ENCODE peak calls at places on chromosomes 7 and 10, in seven cellular contexts. P is body of pancreas, E is fibroblast of lung, I is tibial artery, K is sigmoid colon, A is colonic mucosa, R is hepatocyte. T is an unnamed sample. For H3K4me1, the result is how much of the 10 kb centered on the place peaks cover.

GRCh38 chr7:150380463-150380862 is 1.3 kb downstream of the ZNF775 start:
- DNase-seq in P (no peak), E (no peak), I (no peak), K (peak), A (no peak), R (no peak), T (no peak)

GRCh38 chr10:11612004-11613001 is 853 bp upstream of the USP6NL start:
- DNase-seq in P (peak), E (peak), I (no peak), K (no peak), A (peak), R (peak), T (peak)

GRCh38 chr7:103127006-103127405 is 21.9 kb downstream of the NAPEPLD start:
- DNase-seq in P (no peak), E (no peak), I (no peak), K (no peak), A (no peak), R (no peak), T (no peak)

GRCh38 chr7:66930341-66930740 is 9.3 kb downstream of the TMEM248 start:
- DNase-seq in P (no peak), E (peak), I (no peak), K (no peak), A (no peak), R (peak), T (peak)

GRCh38 chr10:96616961-96617360 is 30.1 kb upstream of the TM9SF3 start:
- DNase-seq in P (no peak), E (no peak), I (no peak), K (no peak), A (no peak), R (no peak), T (no peak)

GRCh38 chr10:118590334-118590733 is 5.1 kb downstream of the PRLHR start:
- DNase-seq in P (peak), E (peak), I (no peak), K (no peak), A (no peak), R (no peak), T (peak)

GRCh38 chr10:71516890-71517289 is 120.2 kb downstream of the CDH23 start:
- DNase-seq in P (no peak), E (no peak), I (no peak), K (no peak), A (no peak), R (no peak), T (no peak)

GRCh38 chr10:86613096-86613495 is 41.3 kb upstream of the OPN4 start:
- DNase-seq in P (no peak), E (no peak), I (no peak), K (no peak), A (no peak), R (no peak), T (no peak)

GRCh38 chr7:100655908-100656674 is at the start of gene ACTL6B:
- DNase-seq in P (peak), E (no peak), I (peak), K (no peak), A (peak), R (peak), T (no peak)

GRCh38 chr7:146635200-146636032 is 518.8 kb downstream of the CNTNAP2 start:
- DNase-seq in P (no peak), E (no peak), I (no peak), K (no peak), A (no peak), R (peak), T (no peak)

GRCh38 chr7:75688200-75689136 is 50.3 kb downstream of the HIP1 start:
- DNase-seq in P (peak), E (no peak), I (no peak), K (peak), A (no peak), R (no peak), T (no peak)

GRCh38 chr10:131980757-131981428 is 830 bp downstream of the BNIP3 start:
- DNase-seq in P (no peak), E (no peak), I (no peak), K (peak), A (no peak), R (peak), T (no peak)

GRCh38 chr10:36608866-36609265 is 516.5 kb upstream of the ANKRD30A start:
- DNase-seq in P (no peak), E (peak), I (no peak), K (no peak), A (no peak), R (no peak), T (no peak)

GRCh38 chr7:72444023-72444776 is 32.1 kb upstream of the CALN1 start:
- DNase-seq in P (no peak), E (no peak), I (no peak), K (no peak), A (no peak), R (peak), T (no peak)

GRCh38 chr7:66353547-66353946 is 148.4 kb downstream of the TPST1 start:
- DNase-seq in P (no peak), E (peak), I (no peak), K (no peak), A (no peak), R (no peak), T (peak)

GRCh38 chr7:75740846-75741497 is 2.2 kb upstream of the HIP1 start:
- DNase-seq in P (peak), E (no peak), I (peak), K (peak), A (peak), R (peak), T (no peak)

DNA sequence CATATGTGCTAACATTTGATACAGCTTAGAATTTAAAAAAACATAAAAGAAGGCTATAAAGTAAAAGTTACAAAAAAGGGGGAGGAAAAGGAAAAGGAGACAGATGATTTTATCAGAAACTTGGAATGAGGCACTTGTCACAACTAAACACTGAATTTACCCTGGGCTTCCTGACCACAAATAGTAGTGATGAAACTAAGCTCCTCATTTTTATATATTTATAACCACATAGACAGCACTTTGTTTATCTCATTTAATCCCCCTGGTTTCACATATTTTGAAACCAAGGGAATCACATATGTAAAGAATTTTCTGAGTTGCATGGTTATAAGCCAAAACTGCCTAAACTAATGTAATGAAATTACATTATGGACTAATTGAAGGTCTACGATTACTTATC is 39.6 kb upstream of the MET start:
- DNase-seq in P (no peak), E (no peak), I (no peak), K (no peak), A (no peak), R (no peak), T (no peak)
- H3K4me1 ChIP-seq in P (under half), E (under half), I (under half), K (under half), A (under half), R (under half), T (under half)

DNA sequence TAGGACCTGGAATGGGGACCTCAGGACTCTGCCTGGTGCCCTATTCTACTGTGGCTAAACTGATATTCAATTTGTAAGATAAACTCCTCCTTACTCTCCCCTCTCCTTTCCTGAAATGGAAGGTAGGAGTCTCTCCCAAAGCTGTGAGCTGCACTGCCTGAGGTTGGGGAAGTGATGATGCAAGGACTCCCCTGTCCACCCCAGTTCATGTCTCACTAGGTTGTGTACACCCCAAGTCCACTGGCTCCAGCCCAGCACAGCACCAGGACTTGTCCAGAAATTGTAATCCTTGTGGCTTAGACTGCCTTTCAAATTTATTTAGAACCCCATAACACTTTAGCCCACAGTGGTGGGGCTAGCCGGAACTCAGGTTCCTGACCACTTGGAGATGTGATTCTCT is 247.2 kb upstream of the CTBP2 start:
- DNase-seq in P (no peak), E (no peak), I (no peak), K (no peak), A (no peak), R (no peak), T (no peak)
- H3K27ac ChIP-seq in P (no peak), E (no peak), I (no peak), K (no peak), A (no peak), R (no peak), T (no peak)

GRCh38 chr10:75540357-75541335 is 109.2 kb downstream of the LRMDA start:
- DNase-seq in P (no peak), E (no peak), I (no peak), K (no peak), A (no peak), R (no peak), T (no peak)
- TF ChIP-seq CTCF in P (no peak), E (no peak), I (no peak), K (no peak), A (no peak), R (no peak), T (peak)

GRCh38 chr10:104327745-104328635 is 10.3 kb downstream of the ITPRIP start:
- DNase-seq in P (peak), E (peak), I (no peak), K (peak), A (no peak), R (peak), T (peak)
- H3K4me1 ChIP-seq in P (half or more), E (half or more), I (half or more), K (half or more), A (under half), R (half or more), T (under half)

DNA sequence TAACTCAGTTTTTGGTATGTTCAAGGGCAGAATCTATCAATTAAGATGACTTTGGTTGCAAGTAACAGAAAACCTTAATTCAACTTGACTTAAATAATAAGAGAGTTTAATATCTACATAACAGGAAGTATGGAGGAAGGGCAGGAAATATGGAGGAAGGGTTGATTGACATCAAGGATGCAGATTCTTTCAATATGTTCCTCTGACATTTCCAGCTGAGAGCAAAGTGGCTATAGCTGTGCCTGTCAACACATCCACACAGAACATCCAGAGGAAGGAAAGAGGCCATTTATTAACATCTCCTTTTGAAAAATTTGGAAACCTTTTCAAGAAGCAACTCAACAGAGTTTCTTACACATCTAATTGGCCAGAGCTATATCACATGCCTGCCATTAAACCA is 19.4 kb upstream of the RALA start:
- DNase-seq in P (no peak), E (no peak), I (no peak), K (no peak), A (no peak), R (no peak), T (no peak)
- H3K27ac ChIP-seq in P (no peak), E (no peak), I (no peak), K (no peak), A (no peak), R (no peak), T (peak)

DNA sequence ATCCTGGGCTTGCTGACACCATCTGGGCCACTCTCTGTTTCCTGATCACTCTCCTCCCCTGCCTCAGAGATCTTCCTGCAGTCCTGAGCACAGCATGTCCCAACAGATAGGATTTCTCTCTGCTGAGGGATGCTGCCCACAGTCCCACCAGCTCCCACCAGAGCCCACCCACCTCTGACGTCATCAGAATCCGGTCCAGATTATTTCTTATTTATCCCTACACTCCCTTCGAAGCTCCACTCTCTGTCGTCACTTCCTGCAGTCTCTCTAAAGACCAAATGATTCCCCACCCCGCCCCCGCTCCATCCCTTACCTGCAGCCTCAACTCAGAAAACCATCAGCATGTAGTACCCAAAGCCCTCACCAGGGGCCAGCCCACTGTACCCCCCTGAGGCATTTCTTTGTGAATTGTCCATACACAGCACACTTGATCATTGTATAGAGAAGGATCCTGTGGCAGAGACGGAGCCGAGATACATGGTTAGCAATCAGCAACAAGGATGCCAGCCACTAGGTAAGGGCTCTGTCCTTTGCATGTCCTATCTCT is 192.0 kb upstream of the MGMT start:
- DNase-seq in P (no peak), E (no peak), I (no peak), K (no peak), A (no peak), R (no peak), T (no peak)
- TF ChIP-seq CTCF in P (no peak), E (peak), I (no peak), K (no peak), A (no peak), R (no peak), T (no peak)

GRCh38 chr10:79417731-79418130 is 27.7 kb downstream of the ZCCHC24 start:
- DNase-seq in P (no peak), E (no peak), I (no peak), K (peak), A (no peak), R (no peak), T (no peak)
- H3K4me1 ChIP-seq in P (under half), E (under half), I (under half), K (half or more), A (under half), R (under half), T (under half)

GRCh38 chr10:124418726-124419501 is at the start of gene OAT:
- DNase-seq in P (peak), E (peak), I (peak), K (peak), A (peak), R (peak), T (peak)
- H3K27ac ChIP-seq in P (peak), E (peak), I (peak), K (peak), A (peak), R (peak), T (peak)

DNA sequence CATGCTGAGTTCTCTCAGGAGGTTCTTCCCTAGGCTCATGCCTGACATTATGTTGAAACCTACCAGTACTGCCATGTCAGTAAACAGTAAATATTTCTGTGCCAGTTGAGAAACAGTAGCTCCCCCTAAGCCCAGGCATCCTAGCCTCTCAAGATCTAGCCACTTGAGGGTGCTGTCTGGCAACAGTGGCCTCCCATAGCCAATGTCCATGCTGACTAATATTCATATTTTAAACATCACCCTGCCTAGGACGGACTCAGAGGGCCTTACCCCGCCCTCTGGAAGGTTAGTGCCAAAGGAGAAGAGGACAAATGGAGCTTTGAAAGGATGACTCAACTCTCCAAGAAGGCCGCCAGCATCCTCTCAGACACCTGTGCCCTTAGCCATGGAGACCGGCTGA is 7.7 kb downstream of the ACSM6 start:
- DNase-seq in P (no peak), E (peak), I (no peak), K (no peak), A (no peak), R (no peak), T (peak)
- TF ChIP-seq CTCF in P (no peak), E (peak), I (no peak), K (no peak), A (no peak), R (no peak), T (peak)

DNA sequence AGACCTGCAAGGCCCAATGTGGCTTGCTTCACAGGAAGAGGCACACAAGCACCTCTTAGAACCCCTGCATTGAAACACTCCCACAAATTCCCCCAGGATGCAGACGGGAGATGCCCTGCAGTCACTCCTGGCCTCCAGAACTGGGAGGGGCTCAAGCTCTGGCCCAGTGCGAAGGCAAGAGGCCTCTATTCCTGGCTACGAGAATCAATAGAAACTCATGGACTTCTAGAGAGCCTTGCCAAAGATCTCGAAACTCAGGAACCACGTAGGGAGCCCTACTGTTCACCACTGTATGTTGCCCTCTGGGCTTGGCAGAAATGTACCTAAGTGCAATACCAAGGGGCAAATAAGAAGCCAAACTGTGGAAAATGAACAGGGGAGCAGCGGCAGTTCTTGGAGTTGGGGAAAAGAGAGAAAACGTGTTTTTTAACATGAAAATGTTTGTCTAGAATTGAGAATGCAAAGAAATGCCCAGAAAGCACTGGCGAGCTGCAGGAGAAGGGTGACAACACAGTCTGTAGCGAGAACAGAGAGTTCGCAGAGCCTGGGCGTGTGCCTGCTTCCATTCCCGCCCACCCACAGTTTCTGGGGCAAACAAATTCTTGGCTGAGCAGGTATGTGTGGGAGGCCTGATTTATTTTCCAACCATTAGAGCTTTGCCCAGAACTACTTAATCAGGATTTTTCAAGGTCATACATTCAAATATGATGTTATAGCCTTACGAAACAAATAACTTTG is 260.5 kb upstream of the KLF14 start:
- DNase-seq in P (peak), E (no peak), I (peak), K (no peak), A (peak), R (peak), T (no peak)
- H3K4me1 ChIP-seq in P (half or more), E (under half), I (under half), K (half or more), A (under half), R (under half), T (under half)

T was measured in foreskin keratinocyte.